ENCODE peak calls at places on chromosomes 5 and 9, in six cellular contexts. O is effector memory CD4-positive, alpha-beta T cell; J is cardiac muscle cell; U is lower lobe of right lung; X is CD8-positive, alpha-beta T cell; H is fibroblast of lung. E is an unnamed sample. For H3K4me1, the result is how much of the 10 kb centered on the place peaks cover.

GRCh38 chr5:1480217-1480616 is 35.0 kb upstream of the SLC6A3 start:
- DNase-seq in X (no peak), J (no peak), O (no peak), U (peak), H (no peak), E (peak)

GRCh38 chr9:32423371-32423770 is 38.9 kb downstream of the ACO1 start:
- DNase-seq in X (no peak), U (no peak), O (no peak), J (no peak), H (peak), E (no peak)

GRCh38 chr5:168128556-168128955 is 162.9 kb upstream of the WWC1 start:
- DNase-seq in X (no peak), J (no peak), O (no peak), H (peak), U (no peak), E (no peak)

GRCh38 chr5:80308526-80308925 is 11.3 kb upstream of the SPZ1 start:
- DNase-seq in J (no peak), H (no peak), O (no peak), U (no peak), X (no peak), E (no peak)

GRCh38 chr5:115532517-115532916 is 12.1 kb downstream of the FEM1C start:
- DNase-seq in O (no peak), H (no peak), X (no peak), J (no peak), U (no peak), E (no peak)

GRCh38 chr5:90802695-90803317 is 244.2 kb downstream of the ADGRV1 start:
- DNase-seq in J (peak), X (no peak), H (peak), O (no peak), U (no peak), E (no peak)

GRCh38 chr9:91465420-91465819 is 41.8 kb upstream of the NFIL3 start:
- DNase-seq in J (no peak), U (no peak), X (no peak), O (no peak), H (peak), E (no peak)

GRCh38 chr9:2231831-2232230 is 216.7 kb downstream of the SMARCA2 start:
- DNase-seq in O (no peak), J (no peak), H (peak), X (no peak), U (no peak), E (no peak)

GRCh38 chr9:131028931-131029573 is 20.1 kb downstream of the LAMC3 start:
- DNase-seq in X (no peak), J (no peak), H (no peak), U (no peak), O (no peak), E (peak)

GRCh38 chr5:81208904-81209303 is 24.2 kb upstream of the CKMT2 start:
- DNase-seq in H (no peak), O (no peak), J (no peak), X (no peak), U (no peak), E (no peak)

GRCh38 chr9:114168281-114169028 is 13.1 kb downstream of the COL27A1 start:
- DNase-seq in U (no peak), O (no peak), X (no peak), J (no peak), H (no peak), E (peak)

GRCh38 chr5:638501-639252 is 26.5 kb downstream of the CEP72 start:
- DNase-seq in H (no peak), J (no peak), U (peak), O (no peak), X (no peak), E (no peak)

GRCh38 chr5:178784391-178784790 is 53.9 kb upstream of the ZNF354A start:
- DNase-seq in X (no peak), U (no peak), J (no peak), H (no peak), O (no peak), E (no peak)

GRCh38 chr5:169416583-169417196 is 115.8 kb upstream of the SLIT3 start:
- DNase-seq in U (no peak), O (no peak), J (no peak), H (peak), X (no peak), E (no peak)

GRCh38 chr9:95085861-95086563 is 231.5 kb downstream of the FANCC start:
- DNase-seq in O (no peak), U (no peak), J (peak), H (no peak), X (no peak), E (peak)

GRCh38 chr5:139835656-139836055 is 40.0 kb downstream of the PSD2 start:
- DNase-seq in J (peak), U (no peak), X (no peak), O (no peak), H (no peak), E (no peak)

GRCh38 chr9:116465591-116466288 is 221.4 kb upstream of the TRIM32 start:
- DNase-seq in H (no peak), U (no peak), X (no peak), O (no peak), J (no peak), E (no peak)

GRCh38 chr9:7045361-7045760 is 287.6 kb downstream of the KDM4C start:
- DNase-seq in O (no peak), X (no peak), U (no peak), J (no peak), H (peak), E (no peak)

GRCh38 chr5:122726990-122727616 is 47.8 kb upstream of the SNX2 start:
- DNase-seq in H (peak), O (no peak), X (no peak), J (no peak), U (no peak), E (no peak)

GRCh38 chr5:343461-344401 is 22.2 kb downstream of the AHRR start:
- DNase-seq in H (peak), X (no peak), U (peak), J (peak), O (no peak), E (no peak)

GRCh38 chr5:106680330-106680729 is 990.4 kb downstream of the EFNA5 start:
- DNase-seq in X (no peak), U (no peak), J (no peak), H (no peak), O (no peak), E (no peak)

GRCh38 chr5:154038241-154038603 is 488 bp downstream of the FAM114A2 start:
- DNase-seq in J (no peak), U (no peak), O (peak), X (peak), H (no peak), E (peak)

GRCh38 chr9:92530893-92531292 is 4.9 kb downstream of the ECM2 start:
- DNase-seq in O (no peak), U (no peak), X (no peak), H (no peak), J (no peak), E (no peak)

GRCh38 chr9:92538541-92538940 is 2.8 kb upstream of the ECM2 start:
- DNase-seq in H (peak), O (no peak), J (no peak), U (no peak), X (no peak), E (no peak)

GRCh38 chr9:92534199-92535159 is 1.3 kb downstream of the ECM2 start:
- DNase-seq in J (no peak), U (no peak), X (no peak), O (no peak), H (no peak), E (no peak)

GRCh38 chr9:92535940-92536850 is at the start of gene ECM2:
- DNase-seq in X (no peak), H (peak), U (no peak), J (no peak), O (no peak), E (peak)
- H3K4me3 ChIP-seq in X (no peak), H (peak), U (peak), J (no peak), O (no peak), E (peak)

GRCh38 chr9:127392166-127392565 is 4.8 kb upstream of the SLC2A8 start:
- DNase-seq in J (no peak), H (no peak), O (no peak), U (no peak), X (no peak), E (no peak)
- H3K4me1 ChIP-seq in J (under half), H (under half), O (under half), U (under half), X (under half), E (under half)

GRCh38 chr5:10625700-10626472 is 62.0 kb downstream of the ANKRD33B start:
- DNase-seq in U (no peak), O (no peak), H (no peak), X (no peak), J (no peak), E (no peak)

GRCh38 chr5:10626473-10627013 is 62.7 kb downstream of the ANKRD33B start:
- DNase-seq in J (no peak), X (no peak), O (no peak), U (no peak), H (no peak), E (no peak)

GRCh38 chr5:10629661-10630060 is 65.8 kb downstream of the ANKRD33B start:
- DNase-seq in H (no peak), U (no peak), J (no peak), X (no peak), O (no peak), E (no peak)

GRCh38 chr5:10628601-10629000 is 64.7 kb downstream of the ANKRD33B start:
- DNase-seq in U (no peak), H (no peak), J (no peak), X (no peak), O (no peak), E (no peak)

DNA sequence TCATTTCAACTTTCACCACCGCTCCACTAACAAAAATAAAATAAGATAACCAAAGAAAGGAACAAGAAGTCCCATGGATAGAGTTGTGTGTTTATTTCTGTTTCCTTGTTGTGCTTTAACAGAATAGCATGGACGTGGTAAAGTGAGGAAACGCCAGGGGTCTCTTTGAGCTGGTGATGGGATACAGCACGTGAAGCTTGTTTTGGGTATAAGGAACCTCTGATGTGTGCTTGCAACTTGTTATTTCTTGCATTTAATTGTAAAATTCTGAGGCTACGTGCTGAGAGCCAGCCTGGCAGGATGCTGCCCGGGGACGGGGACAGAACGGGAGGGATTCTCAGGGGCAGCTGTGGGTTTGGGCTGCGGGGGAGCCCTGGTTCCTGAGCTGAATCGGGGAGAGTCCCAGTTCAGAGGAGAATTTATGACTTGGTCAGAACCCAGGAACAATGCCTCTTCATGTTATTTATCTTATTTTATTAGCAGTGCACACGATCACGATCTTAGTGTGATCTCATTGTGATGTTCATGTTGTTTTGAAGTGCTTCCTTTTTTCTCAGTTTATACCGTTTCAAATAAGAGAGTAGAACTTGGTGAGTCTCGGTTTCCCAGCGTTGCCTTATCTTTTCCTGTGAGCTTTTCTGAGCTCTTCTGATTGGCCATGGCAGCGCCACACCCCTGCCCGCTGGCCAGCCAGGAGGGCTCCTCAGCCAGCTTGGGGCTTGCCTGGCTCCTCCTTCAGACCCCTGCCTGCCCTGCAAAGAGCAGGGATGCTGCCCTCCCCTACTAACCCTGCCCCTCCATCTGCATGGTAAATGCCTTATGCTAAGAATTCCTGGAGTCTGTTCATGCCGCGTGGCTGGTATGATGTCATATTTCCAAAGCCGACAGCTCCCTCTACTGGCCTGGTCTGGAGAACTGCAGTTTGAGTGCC is 63.6 kb downstream of the ANKRD33B start:
- DNase-seq in O (peak), J (peak), U (peak), H (peak), X (peak), E (peak)
- H3K4me3 ChIP-seq in O (peak), J (peak), U (peak), H (peak), X (peak), E (peak)

GRCh38 chr5:150132740-150133139 is 22.9 kb downstream of the PDGFRB start:
- DNase-seq in O (no peak), X (no peak), U (no peak), H (no peak), J (no peak), E (no peak)
- H3K4me1 ChIP-seq in O (under half), X (under half), U (under half), H (half or more), J (under half), E (under half)

GRCh38 chr9:78130004-78130403 is 98.4 kb upstream of the GNAQ start:
- DNase-seq in O (no peak), J (peak), U (peak), H (peak), X (no peak), E (no peak)

GRCh38 chr9:78132688-78133033 is 101.0 kb upstream of the GNAQ start:
- DNase-seq in J (no peak), U (no peak), O (no peak), H (no peak), X (no peak), E (no peak)

GRCh38 chr9:78130853-78131252 is 99.2 kb upstream of the GNAQ start:
- DNase-seq in U (no peak), O (no peak), H (no peak), X (no peak), J (no peak), E (no peak)

GRCh38 chr9:78133751-78134150 is 102.1 kb upstream of the CEP78 start:
- DNase-seq in O (no peak), H (no peak), U (no peak), J (no peak), X (no peak), E (no peak)

DNA sequence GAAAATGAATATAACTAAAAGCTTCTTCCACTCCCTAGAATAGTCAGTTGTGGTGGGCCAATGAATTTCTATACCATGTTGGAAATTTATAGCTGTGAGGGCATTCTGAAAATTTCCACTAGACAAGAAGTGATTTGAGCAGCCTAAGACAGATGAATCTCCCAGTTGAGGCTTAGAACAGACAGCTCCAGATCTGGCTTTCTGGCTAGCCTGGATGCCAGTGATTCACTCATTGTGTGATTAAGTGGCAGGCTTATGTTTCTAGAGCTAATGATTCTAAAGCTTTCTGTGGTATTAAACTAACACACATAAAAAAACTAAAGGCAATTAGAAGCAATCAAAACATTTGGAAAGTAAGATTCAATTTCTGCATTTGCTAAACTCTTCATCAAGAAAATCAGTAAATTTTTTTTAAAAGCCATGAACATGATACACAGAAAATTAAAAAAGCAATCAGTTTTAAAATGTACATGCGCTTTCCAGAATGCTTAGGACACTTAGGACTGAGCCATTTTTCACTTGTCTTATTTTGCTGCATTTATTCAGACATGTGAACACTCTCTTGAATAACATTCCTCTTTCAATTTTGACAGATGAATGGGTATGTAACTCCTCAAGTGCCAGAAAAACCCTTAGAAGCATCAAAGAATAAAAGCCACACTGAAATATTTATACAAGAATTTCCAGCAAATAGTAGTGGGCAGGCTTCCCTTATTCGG is 100.5 kb upstream of the GNAQ start:
- DNase-seq in U (no peak), X (no peak), H (peak), J (no peak), O (no peak), E (no peak)
- H3K4me3 ChIP-seq in U (no peak), X (peak), H (peak), J (no peak), O (peak), E (no peak)

DNA sequence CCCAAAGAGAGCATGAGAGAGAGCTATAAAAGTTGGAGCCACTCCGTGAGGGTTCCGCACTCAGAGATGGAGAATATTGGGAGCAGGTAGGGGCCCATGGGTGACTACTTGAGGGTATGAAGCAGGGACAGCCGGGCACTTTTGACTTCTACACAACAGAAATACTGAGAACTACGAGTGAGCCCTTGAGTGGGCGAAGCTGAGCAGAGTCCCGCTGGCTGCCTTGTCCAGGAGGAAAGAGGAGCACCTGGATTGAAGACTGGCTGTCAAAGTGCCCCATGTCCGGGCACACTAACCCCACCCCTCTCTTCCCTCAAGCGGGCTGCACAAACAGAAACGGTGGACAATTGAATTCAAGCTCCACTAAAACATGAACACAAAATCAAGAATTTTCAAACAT is 33.6 kb downstream of the FYB1 start:
- DNase-seq in J (no peak), H (no peak), U (no peak), O (no peak), X (no peak), E (no peak)
- H3K4me1 ChIP-seq in J (under half), H (under half), U (under half), O (half or more), X (half or more), E (under half)